ENCODE peak calls at places on chromosomes 3 and 15, in eight cellular contexts. One of them, this sample, is unnamed.

GRCh38 chr3:167851171-167851570 is 115.7 kb downstream of the SERPINI1 start:
- DNase-seq in endodermal cell: no peak
- DNase-seq in fibroblast of the aortic adventitia: no peak
- DNase-seq in keratinocyte: no peak
- DNase-seq in fibroblast of pulmonary artery: no peak
- DNase-seq in DND-41: no peak
- DNase-seq in lung: no peak
- DNase-seq in tibial artery: no peak
- DNase-seq in this sample: no peak

GRCh38 chr3:139578783-139579182 is 39.2 kb upstream of the RBP1 start:
- DNase-seq in DND-41: no peak
- DNase-seq in fibroblast of pulmonary artery: no peak
- DNase-seq in endodermal cell: no peak
- DNase-seq in keratinocyte: no peak
- DNase-seq in tibial artery: no peak
- DNase-seq in lung: no peak
- DNase-seq in fibroblast of the aortic adventitia: no peak
- DNase-seq in this sample: no peak

GRCh38 chr15:78407889-78408640 is 30.0 kb upstream of the IREB2 start:
- DNase-seq in keratinocyte: no peak
- DNase-seq in DND-41: no peak
- DNase-seq in fibroblast of pulmonary artery: no peak
- DNase-seq in lung: no peak
- DNase-seq in fibroblast of the aortic adventitia: no peak
- DNase-seq in tibial artery: no peak
- DNase-seq in endodermal cell: no peak
- DNase-seq in this sample: no peak

GRCh38 chr3:189961525-189962161 is 159.1 kb downstream of the P3H2 start:
- DNase-seq in lung: peak
- DNase-seq in DND-41: peak
- DNase-seq in keratinocyte: no peak
- DNase-seq in endodermal cell: peak
- DNase-seq in fibroblast of pulmonary artery: peak
- DNase-seq in fibroblast of the aortic adventitia: peak
- DNase-seq in tibial artery: peak
- DNase-seq in this sample: peak

GRCh38 chr3:194632211-194632982 is 822 bp downstream of the TMEM44 start:
- DNase-seq in fibroblast of pulmonary artery: peak
- DNase-seq in fibroblast of the aortic adventitia: peak
- DNase-seq in lung: no peak
- DNase-seq in DND-41: peak
- DNase-seq in keratinocyte: no peak
- DNase-seq in tibial artery: no peak
- DNase-seq in endodermal cell: no peak
- DNase-seq in this sample: no peak

GRCh38 chr3:59006791-59007517 is 42.9 kb downstream of the CFAP20DC start:
- DNase-seq in endodermal cell: no peak
- DNase-seq in DND-41: no peak
- DNase-seq in tibial artery: peak
- DNase-seq in fibroblast of pulmonary artery: peak
- DNase-seq in keratinocyte: no peak
- DNase-seq in fibroblast of the aortic adventitia: peak
- DNase-seq in lung: no peak
- DNase-seq in this sample: peak

GRCh38 chr3:72036899-72037298 is 252.0 kb upstream of the PROK2 start:
- DNase-seq in fibroblast of the aortic adventitia: peak
- DNase-seq in tibial artery: no peak
- DNase-seq in DND-41: no peak
- DNase-seq in lung: no peak
- DNase-seq in fibroblast of pulmonary artery: peak
- DNase-seq in endodermal cell: no peak
- DNase-seq in keratinocyte: no peak
- DNase-seq in this sample: no peak

GRCh38 chr3:177835917-177836316 is 638.6 kb upstream of the TBL1XR1 start:
- DNase-seq in fibroblast of pulmonary artery: peak
- DNase-seq in endodermal cell: no peak
- DNase-seq in keratinocyte: peak
- DNase-seq in tibial artery: peak
- DNase-seq in fibroblast of the aortic adventitia: peak
- DNase-seq in lung: no peak
- DNase-seq in DND-41: no peak
- DNase-seq in this sample: no peak

GRCh38 chr15:89893696-89894450 is at the start of gene AP3S2:
- DNase-seq in lung: peak
- DNase-seq in keratinocyte: peak
- DNase-seq in endodermal cell: peak
- DNase-seq in fibroblast of the aortic adventitia: peak
- DNase-seq in fibroblast of pulmonary artery: peak
- DNase-seq in tibial artery: peak
- DNase-seq in DND-41: peak
- DNase-seq in this sample: peak

GRCh38 chr3:62154457-62155148 is 218.7 kb downstream of the FEZF2 start:
- DNase-seq in lung: no peak
- DNase-seq in tibial artery: no peak
- DNase-seq in endodermal cell: no peak
- DNase-seq in fibroblast of the aortic adventitia: no peak
- DNase-seq in keratinocyte: no peak
- DNase-seq in fibroblast of pulmonary artery: no peak
- DNase-seq in DND-41: peak
- DNase-seq in this sample: peak

GRCh38 chr3:122067214-122067550 is 12.0 kb downstream of the CD86 start:
- DNase-seq in fibroblast of pulmonary artery: peak
- DNase-seq in fibroblast of the aortic adventitia: no peak
- DNase-seq in DND-41: no peak
- DNase-seq in endodermal cell: no peak
- DNase-seq in lung: no peak
- DNase-seq in keratinocyte: no peak
- DNase-seq in tibial artery: no peak
- DNase-seq in this sample: no peak

GRCh38 chr3:47652142-47652541 is 73.5 kb upstream of the CSPG5 start:
- DNase-seq in lung: no peak
- DNase-seq in fibroblast of the aortic adventitia: no peak
- DNase-seq in fibroblast of pulmonary artery: no peak
- DNase-seq in DND-41: no peak
- DNase-seq in endodermal cell: no peak
- DNase-seq in tibial artery: no peak
- DNase-seq in keratinocyte: no peak
- DNase-seq in this sample: no peak

GRCh38 chr15:38818156-38818745 is 253.6 kb upstream of the RASGRP1 start:
- DNase-seq in fibroblast of the aortic adventitia: no peak
- DNase-seq in endodermal cell: peak
- DNase-seq in DND-41: no peak
- DNase-seq in keratinocyte: no peak
- DNase-seq in fibroblast of pulmonary artery: no peak
- DNase-seq in lung: no peak
- DNase-seq in tibial artery: no peak
- DNase-seq in this sample: no peak

GRCh38 chr3:99656606-99657005 is 18.2 kb downstream of the COL8A1 start:
- DNase-seq in lung: no peak
- DNase-seq in fibroblast of pulmonary artery: no peak
- DNase-seq in endodermal cell: no peak
- DNase-seq in DND-41: no peak
- DNase-seq in fibroblast of the aortic adventitia: peak
- DNase-seq in tibial artery: no peak
- DNase-seq in keratinocyte: no peak
- DNase-seq in this sample: no peak

GRCh38 chr3:141486735-141487418 is at the start of gene RASA2:
- DNase-seq in keratinocyte: no peak
- DNase-seq in DND-41: peak
- DNase-seq in endodermal cell: peak
- DNase-seq in fibroblast of the aortic adventitia: peak
- DNase-seq in tibial artery: peak
- DNase-seq in fibroblast of pulmonary artery: peak
- DNase-seq in lung: peak
- DNase-seq in this sample: no peak

GRCh38 chr15:83973816-83974215 is 261.8 kb upstream of the GOLGA6L4 start:
- DNase-seq in keratinocyte: no peak
- DNase-seq in fibroblast of the aortic adventitia: peak
- DNase-seq in tibial artery: no peak
- DNase-seq in endodermal cell: peak
- DNase-seq in fibroblast of pulmonary artery: peak
- DNase-seq in DND-41: no peak
- DNase-seq in lung: no peak
- DNase-seq in this sample: peak

GRCh38 chr15:52392008-52392687 is 96.5 kb upstream of the MYO5C start:
- DNase-seq in fibroblast of pulmonary artery: peak
- DNase-seq in endodermal cell: peak
- DNase-seq in keratinocyte: peak
- DNase-seq in fibroblast of the aortic adventitia: peak
- DNase-seq in tibial artery: no peak
- DNase-seq in lung: no peak
- DNase-seq in DND-41: no peak
- DNase-seq in this sample: no peak

GRCh38 chr3:72569754-72570440 is 278.3 kb downstream of the SHQ1 start:
- DNase-seq in lung: no peak
- DNase-seq in fibroblast of the aortic adventitia: no peak
- DNase-seq in fibroblast of pulmonary artery: no peak
- DNase-seq in keratinocyte: no peak
- DNase-seq in DND-41: no peak
- DNase-seq in endodermal cell: no peak
- DNase-seq in tibial artery: no peak
- DNase-seq in this sample: no peak

GRCh38 chr3:32934150-32934742 is 17.2 kb upstream of the CCR4 start:
- DNase-seq in endodermal cell: peak
- DNase-seq in fibroblast of the aortic adventitia: peak
- DNase-seq in DND-41: peak
- DNase-seq in keratinocyte: no peak
- DNase-seq in lung: no peak
- DNase-seq in tibial artery: no peak
- DNase-seq in fibroblast of pulmonary artery: peak
- DNase-seq in this sample: no peak

GRCh38 chr3:112757197-112757596 is 89.5 kb downstream of the CD200R1L start:
- DNase-seq in keratinocyte: no peak
- DNase-seq in fibroblast of the aortic adventitia: no peak
- DNase-seq in lung: no peak
- DNase-seq in fibroblast of pulmonary artery: no peak
- DNase-seq in endodermal cell: no peak
- DNase-seq in tibial artery: no peak
- DNase-seq in DND-41: no peak
- DNase-seq in this sample: no peak

GRCh38 chr3:151697496-151697895 is 36.2 kb upstream of the AADACL2 start:
- DNase-seq in tibial artery: no peak
- DNase-seq in keratinocyte: no peak
- DNase-seq in endodermal cell: no peak
- DNase-seq in fibroblast of pulmonary artery: peak
- DNase-seq in fibroblast of the aortic adventitia: peak
- DNase-seq in DND-41: no peak
- DNase-seq in lung: no peak
- DNase-seq in this sample: no peak

GRCh38 chr3:152299243-152299976 is 30.7 kb downstream of the MBNL1 start:
- DNase-seq in lung: no peak
- DNase-seq in fibroblast of pulmonary artery: no peak
- DNase-seq in endodermal cell: no peak
- DNase-seq in fibroblast of the aortic adventitia: no peak
- DNase-seq in DND-41: no peak
- DNase-seq in tibial artery: no peak
- DNase-seq in keratinocyte: no peak
- DNase-seq in this sample: no peak

GRCh38 chr3:38555149-38555840 is 59.2 kb downstream of the EXOG start:
- DNase-seq in lung: no peak
- DNase-seq in fibroblast of pulmonary artery: no peak
- DNase-seq in endodermal cell: peak
- DNase-seq in keratinocyte: no peak
- DNase-seq in DND-41: no peak
- DNase-seq in fibroblast of the aortic adventitia: no peak
- DNase-seq in tibial artery: no peak
- DNase-seq in this sample: no peak

GRCh38 chr3:123089611-123090301 is 22.9 kb downstream of the PDIA5 start:
- DNase-seq in DND-41: no peak
- DNase-seq in fibroblast of pulmonary artery: no peak
- DNase-seq in lung: no peak
- DNase-seq in keratinocyte: no peak
- DNase-seq in tibial artery: peak
- DNase-seq in endodermal cell: peak
- DNase-seq in fibroblast of the aortic adventitia: peak
- DNase-seq in this sample: no peak
- H3K4me3 ChIP-seq in DND-41: no peak
- H3K4me3 ChIP-seq in fibroblast of pulmonary artery: no peak
- H3K4me3 ChIP-seq in lung: no peak
- H3K4me3 ChIP-seq in keratinocyte: no peak
- H3K4me3 ChIP-seq in tibial artery: no peak
- H3K4me3 ChIP-seq in endodermal cell: no peak
- H3K4me3 ChIP-seq in fibroblast of the aortic adventitia: no peak
- H3K4me3 ChIP-seq in this sample: no peak

DNA sequence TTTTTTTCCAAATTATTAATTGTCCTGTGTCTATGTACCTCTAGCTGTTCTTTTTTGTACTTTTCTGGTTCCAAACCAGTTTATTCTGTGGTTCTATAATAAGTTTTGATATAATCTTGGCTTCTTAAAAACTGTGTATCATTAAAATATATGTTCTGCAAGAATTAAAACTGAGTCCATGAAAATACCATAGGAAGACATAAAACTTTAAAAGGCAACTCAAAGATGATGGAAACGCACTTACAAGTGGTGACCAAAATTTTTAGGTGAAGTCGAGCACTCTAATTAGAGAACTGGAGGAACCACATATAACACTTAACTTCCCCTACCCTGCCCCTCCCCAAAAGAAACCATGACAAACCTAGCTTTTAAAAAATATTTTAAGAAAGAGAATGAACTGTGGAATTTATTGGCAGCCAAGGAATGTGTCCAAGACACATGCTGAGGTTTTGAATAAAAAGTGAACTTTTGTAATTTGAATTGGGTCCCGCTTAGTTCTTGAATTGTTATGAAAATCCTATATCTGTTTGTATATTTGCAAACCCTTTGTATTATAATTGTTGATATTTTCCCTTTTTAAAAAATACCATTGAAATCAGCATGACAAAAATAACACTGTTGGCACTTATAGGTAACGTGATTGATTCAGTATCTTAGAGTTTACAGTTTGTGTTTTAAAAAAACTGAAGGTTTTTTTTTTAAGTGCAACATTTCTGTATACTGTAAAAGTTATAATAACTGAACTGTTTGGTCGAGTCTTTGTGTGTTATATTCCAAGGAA is 7.7 kb downstream of the NR2F2 start:
- DNase-seq in tibial artery: no peak
- DNase-seq in fibroblast of the aortic adventitia: peak
- DNase-seq in endodermal cell: no peak
- DNase-seq in keratinocyte: no peak
- DNase-seq in lung: no peak
- DNase-seq in fibroblast of pulmonary artery: peak
- DNase-seq in DND-41: no peak
- DNase-seq in this sample: no peak
- H3K4me3 ChIP-seq in tibial artery: peak
- H3K4me3 ChIP-seq in fibroblast of the aortic adventitia: peak
- H3K4me3 ChIP-seq in endodermal cell: no peak
- H3K4me3 ChIP-seq in keratinocyte: peak
- H3K4me3 ChIP-seq in lung: no peak
- H3K4me3 ChIP-seq in fibroblast of pulmonary artery: peak
- H3K4me3 ChIP-seq in DND-41: no peak
- H3K4me3 ChIP-seq in this sample: no peak

GRCh38 chr3:156033428-156033827 is 87.0 kb upstream of the KCNAB1 start:
- DNase-seq in lung: no peak
- DNase-seq in endodermal cell: no peak
- DNase-seq in tibial artery: no peak
- DNase-seq in DND-41: no peak
- DNase-seq in keratinocyte: no peak
- DNase-seq in fibroblast of the aortic adventitia: no peak
- DNase-seq in fibroblast of pulmonary artery: no peak
- DNase-seq in this sample: no peak
- H3K4me3 ChIP-seq in lung: no peak
- H3K4me3 ChIP-seq in endodermal cell: no peak
- H3K4me3 ChIP-seq in tibial artery: no peak
- H3K4me3 ChIP-seq in DND-41: no peak
- H3K4me3 ChIP-seq in keratinocyte: no peak
- H3K4me3 ChIP-seq in fibroblast of the aortic adventitia: no peak
- H3K4me3 ChIP-seq in fibroblast of pulmonary artery: no peak
- H3K4me3 ChIP-seq in this sample: no peak

GRCh38 chr15:27707216-27707710 is 391.9 kb downstream of the OCA2 start:
- DNase-seq in tibial artery: no peak
- DNase-seq in DND-41: no peak
- DNase-seq in endodermal cell: no peak
- DNase-seq in fibroblast of pulmonary artery: no peak
- DNase-seq in keratinocyte: no peak
- DNase-seq in fibroblast of the aortic adventitia: no peak
- DNase-seq in lung: no peak
- DNase-seq in this sample: no peak
- H3K4me3 ChIP-seq in tibial artery: no peak
- H3K4me3 ChIP-seq in DND-41: no peak
- H3K4me3 ChIP-seq in endodermal cell: no peak
- H3K4me3 ChIP-seq in fibroblast of pulmonary artery: no peak
- H3K4me3 ChIP-seq in keratinocyte: no peak
- H3K4me3 ChIP-seq in fibroblast of the aortic adventitia: no peak
- H3K4me3 ChIP-seq in lung: no peak
- H3K4me3 ChIP-seq in this sample: no peak

This sample was measured in Jurkat, Clone E6-1.